ENCODE peak calls at places on chromosomes 7 and 10, in six cellular contexts. B, P, Y, S, L and R are unnamed samples.

GRCh38 chr7:112481833-112482669 is 1.3 kb downstream of the LSMEM1 start:
- DNase-seq in B (peak), P (no peak), Y (no peak), S (peak), L (no peak), R (no peak)

GRCh38 chr7:150410680-150411346 is 31.7 kb downstream of the ZNF775 start:
- DNase-seq in B (no peak), P (no peak), Y (no peak), S (no peak), L (no peak), R (no peak)

GRCh38 chr7:78993341-78993740 is 460.1 kb downstream of the MAGI2 start:
- DNase-seq in B (no peak), P (no peak), Y (no peak), S (no peak), L (no peak), R (no peak)

GRCh38 chr10:7119325-7120015 is 291.4 kb downstream of the SFMBT2 start:
- DNase-seq in B (peak), P (no peak), Y (no peak), S (no peak), L (no peak), R (no peak)

GRCh38 chr7:38070718-38071117 is 107.3 kb upstream of the STARD3NL start:
- DNase-seq in B (peak), P (no peak), Y (peak), S (no peak), L (no peak), R (no peak)

GRCh38 chr7:30656611-30657010 is 25.6 kb downstream of the CRHR2 start:
- DNase-seq in B (no peak), P (no peak), Y (no peak), S (no peak), L (no peak), R (no peak)

GRCh38 chr10:33132626-33133025 is 174.6 kb upstream of the ITGB1 start:
- DNase-seq in B (no peak), P (no peak), Y (no peak), S (no peak), L (no peak), R (no peak)

GRCh38 chr10:62244088-62244487 is 24.6 kb downstream of the RTKN2 start:
- DNase-seq in B (no peak), P (no peak), Y (no peak), S (no peak), L (no peak), R (no peak)

GRCh38 chr10:131870831-131871672 is 29.8 kb upstream of the PPP2R2D start:
- DNase-seq in B (no peak), P (no peak), Y (no peak), S (no peak), L (no peak), R (no peak)

GRCh38 chr10:121138112-121138860 is 287.1 kb downstream of the WDR11 start:
- DNase-seq in B (no peak), P (no peak), Y (no peak), S (no peak), L (no peak), R (no peak)

GRCh38 chr7:19713676-19714075 is 4.8 kb upstream of the POLR1F start:
- DNase-seq in B (peak), P (peak), Y (no peak), S (no peak), L (peak), R (no peak)

GRCh38 chr10:44393051-44393630 is 8.2 kb upstream of the CXCL12 start:
- DNase-seq in B (no peak), P (no peak), Y (no peak), S (no peak), L (no peak), R (no peak)

GRCh38 chr7:91957823-91958222 is 17.2 kb downstream of the AKAP9 start:
- DNase-seq in B (no peak), P (no peak), Y (no peak), S (no peak), L (no peak), R (no peak)

GRCh38 chr7:22474645-22475044 is 25.3 kb downstream of the STEAP1B start:
- DNase-seq in B (no peak), P (no peak), Y (no peak), S (no peak), L (no peak), R (no peak)

GRCh38 chr7:1883031-1883761 is 213.1 kb downstream of the ELFN1 start:
- DNase-seq in B (peak), P (no peak), Y (no peak), S (peak), L (no peak), R (no peak)

GRCh38 chr7:44508328-44508990 is 18.0 kb upstream of the NUDCD3 start:
- DNase-seq in B (no peak), P (no peak), Y (no peak), S (no peak), L (no peak), R (no peak)

GRCh38 chr7:66119502-66119901 is 4.9 kb downstream of the CRCP start:
- DNase-seq in B (no peak), P (no peak), Y (no peak), S (no peak), L (no peak), R (no peak)

GRCh38 chr7:66118603-66119002 is 4.0 kb downstream of the CRCP start:
- DNase-seq in B (no peak), P (no peak), Y (no peak), S (no peak), L (peak), R (no peak)

GRCh38 chr7:66110861-66111260 is 3.8 kb upstream of the CRCP start:
- DNase-seq in B (no peak), P (no peak), Y (no peak), S (no peak), L (peak), R (no peak)

DNA sequence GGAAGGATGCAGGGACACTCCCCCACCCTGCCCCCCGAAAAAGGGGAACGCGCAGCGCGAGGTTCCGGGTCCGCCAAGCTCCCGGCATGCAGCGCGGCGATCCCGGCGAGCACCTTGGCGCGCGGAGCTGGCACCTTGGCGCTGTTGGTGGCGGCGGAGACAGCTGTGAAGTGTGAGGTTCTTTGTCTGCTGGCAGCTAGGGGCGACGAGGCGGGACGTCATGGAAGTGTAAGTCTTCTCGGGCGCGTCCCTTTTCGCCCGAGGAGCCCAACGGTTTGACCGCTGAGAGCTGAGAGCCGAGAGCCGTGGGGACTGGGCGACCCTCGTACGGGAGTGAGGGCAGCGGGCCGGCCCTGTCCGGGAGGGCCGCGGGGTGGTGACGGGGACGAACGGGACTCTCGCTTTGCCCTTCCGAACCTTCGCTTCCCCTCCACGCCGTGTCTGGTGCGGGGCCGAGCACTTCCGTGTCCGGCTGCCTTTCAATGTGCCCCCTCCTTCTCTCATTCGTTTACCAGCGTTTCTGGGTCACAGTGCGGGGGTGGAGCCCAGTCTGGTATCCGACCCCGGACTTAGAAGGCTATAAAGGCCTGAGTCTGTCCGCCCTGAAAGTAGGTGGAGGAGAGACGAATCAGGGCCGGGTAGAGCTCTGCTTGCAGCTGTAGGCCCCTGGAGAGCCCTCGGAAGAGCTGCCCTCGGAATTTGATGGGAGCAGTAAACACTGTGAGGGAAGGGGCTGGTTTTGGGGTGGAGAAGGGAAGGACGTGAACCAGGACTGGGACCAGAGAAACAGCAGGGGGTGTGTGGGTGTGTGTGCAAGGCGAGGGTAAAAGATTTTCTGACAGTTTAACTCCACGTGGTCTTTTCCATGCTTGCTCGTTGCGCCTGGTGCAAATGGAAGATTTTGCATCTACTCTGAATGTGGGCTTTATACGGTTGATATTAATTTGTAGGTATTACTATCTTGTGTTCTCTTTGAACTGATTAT is at the start of gene CRCP:
- DNase-seq in B (peak), P (peak), Y (peak), S (peak), L (peak), R (peak)
- TF ChIP-seq POLR2A in B (peak), P (peak), Y (peak), S (peak), L (peak), R (peak)

DNA sequence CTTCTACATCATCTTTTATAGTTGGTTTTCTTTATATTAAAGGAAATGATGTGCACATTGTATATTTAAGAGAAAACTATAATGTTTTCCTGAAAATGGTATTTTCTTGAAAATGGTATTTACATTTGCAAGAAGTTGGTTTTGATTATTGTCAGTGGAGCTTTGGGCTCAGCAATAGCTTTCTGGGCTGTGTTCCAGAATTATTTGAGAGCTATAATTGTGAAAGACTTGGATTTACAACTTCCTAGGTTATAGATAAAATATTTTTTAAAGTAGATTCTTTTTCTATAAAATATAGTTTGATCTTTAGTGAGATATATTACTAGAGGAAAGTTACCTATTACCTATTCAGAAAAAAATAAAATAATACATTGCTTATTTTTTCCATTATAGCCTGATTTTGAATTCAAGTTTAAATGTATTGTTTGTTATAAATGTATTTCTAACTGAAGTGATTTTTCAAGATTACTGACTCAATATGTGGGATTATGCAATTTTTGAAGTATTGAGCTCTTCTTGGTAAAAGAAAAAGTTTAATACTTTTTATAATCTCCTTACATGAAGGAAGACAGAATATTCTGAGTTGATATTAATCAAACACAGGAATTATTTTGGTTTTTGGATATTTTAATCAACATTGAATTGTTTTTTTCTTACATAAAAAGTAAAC is 20.2 kb downstream of the GNAI1 start:
- DNase-seq in B (no peak), P (no peak), Y (no peak), S (no peak), L (no peak), R (no peak)
- TF ChIP-seq TAF1 in B (no peak), P (no peak), Y (no peak), S (no peak), L (no peak), R (no peak)

GRCh38 chr7:152464312-152465117 is 28.7 kb upstream of the KMT2C start:
- DNase-seq in B (peak), P (no peak), Y (peak), S (no peak), L (peak), R (peak)
- TF ChIP-seq POLR2A in B (peak), P (peak), Y (peak), S (no peak), L (peak), R (peak)

GRCh38 chr7:96028729-96029128 is 256.4 kb downstream of the DYNC1I1 start:
- DNase-seq in B (no peak), P (no peak), Y (no peak), S (no peak), L (no peak), R (no peak)
- TF ChIP-seq TAF1 in B (no peak), P (no peak), Y (no peak), S (no peak), L (no peak), R (no peak)

DNA sequence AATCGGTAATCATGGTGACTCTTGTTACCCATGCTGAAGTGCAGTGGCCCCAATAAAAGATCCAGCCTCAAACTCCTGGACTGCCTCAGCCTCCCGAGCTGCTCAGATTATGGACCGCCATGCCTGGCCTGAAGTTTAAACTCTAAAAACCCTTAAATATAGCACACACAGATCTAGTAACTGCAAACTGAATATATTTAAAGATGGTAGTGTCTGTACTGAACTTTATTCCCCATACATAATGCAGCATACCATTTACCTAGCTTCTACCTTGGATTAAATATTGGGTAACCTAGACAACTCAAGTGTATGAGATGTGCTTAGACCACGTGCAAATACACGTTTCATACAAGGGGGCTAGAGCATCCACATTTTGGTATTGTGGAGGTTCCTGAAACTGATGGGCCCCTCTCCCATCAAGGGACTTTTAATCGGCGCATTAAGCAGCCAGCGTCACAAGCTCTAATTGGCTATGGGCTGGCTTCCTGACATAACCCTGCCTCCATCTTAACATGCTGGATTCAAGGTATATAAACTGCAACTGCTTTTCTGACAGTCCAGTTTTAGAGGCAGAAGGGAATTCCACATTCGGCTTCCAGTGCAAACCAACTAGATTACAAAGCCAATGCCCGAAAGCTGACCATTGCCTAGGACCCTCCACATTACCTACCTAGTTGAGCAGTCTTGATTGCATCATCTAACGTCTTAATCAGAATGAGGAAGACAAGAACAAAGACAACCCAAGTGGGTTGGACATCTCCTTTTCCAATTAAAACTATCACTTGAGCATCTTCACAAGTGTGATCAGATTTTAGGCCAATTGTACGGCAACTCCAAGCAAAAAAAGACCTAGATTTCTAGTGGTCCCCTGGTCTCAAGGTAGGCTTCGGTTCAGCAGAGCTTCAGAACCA is 12.9 kb downstream of the HNRNPA2B1 start:
- DNase-seq in B (peak), P (no peak), Y (no peak), S (no peak), L (no peak), R (no peak)
- TF ChIP-seq POLR2A in B (peak), P (peak), Y (peak), S (peak), L (peak), R (peak)